ENCODE peak calls at places on chromosomes 12 and 14, in ten cellular contexts. One of them, this sample, is unnamed.

GRCh38 chr12:15788266-15789214 is 648 bp downstream of the EPS8 start:
- DNase-seq in mammary epithelial cell: peak
- DNase-seq in neural progenitor cell: peak
- DNase-seq in hepatocyte: peak
- DNase-seq in GM23248: peak
- DNase-seq in fibroblast of lung: peak
- DNase-seq in astrocyte: peak
- DNase-seq in PC-9: peak
- DNase-seq in MM.1S: peak
- DNase-seq in GM12878: peak
- DNase-seq in this sample: peak

GRCh38 chr12:16120027-16120426 is 157.5 kb downstream of the SLC15A5 start:
- DNase-seq in neural progenitor cell: no peak
- DNase-seq in MM.1S: no peak
- DNase-seq in hepatocyte: peak
- DNase-seq in GM12878: no peak
- DNase-seq in astrocyte: no peak
- DNase-seq in PC-9: no peak
- DNase-seq in mammary epithelial cell: peak
- DNase-seq in GM23248: no peak
- DNase-seq in fibroblast of lung: no peak
- DNase-seq in this sample: no peak

GRCh38 chr14:26597136-26598080 is at the start of gene NOVA1:
- DNase-seq in astrocyte: peak
- DNase-seq in neural progenitor cell: peak
- DNase-seq in GM12878: no peak
- DNase-seq in fibroblast of lung: no peak
- DNase-seq in GM23248: peak
- DNase-seq in PC-9: no peak
- DNase-seq in mammary epithelial cell: no peak
- DNase-seq in MM.1S: no peak
- DNase-seq in hepatocyte: peak
- DNase-seq in this sample: no peak

GRCh38 chr12:42794811-42795210 is 205.3 kb upstream of the PRICKLE1 start:
- DNase-seq in astrocyte: peak
- DNase-seq in neural progenitor cell: no peak
- DNase-seq in mammary epithelial cell: peak
- DNase-seq in GM12878: no peak
- DNase-seq in PC-9: no peak
- DNase-seq in MM.1S: no peak
- DNase-seq in hepatocyte: no peak
- DNase-seq in fibroblast of lung: peak
- DNase-seq in GM23248: peak
- DNase-seq in this sample: no peak

GRCh38 chr12:103930787-103931536 is 752 bp downstream of the HSP90B1 start:
- DNase-seq in PC-9: no peak
- DNase-seq in fibroblast of lung: peak
- DNase-seq in mammary epithelial cell: peak
- DNase-seq in astrocyte: no peak
- DNase-seq in MM.1S: peak
- DNase-seq in neural progenitor cell: peak
- DNase-seq in GM12878: no peak
- DNase-seq in hepatocyte: peak
- DNase-seq in GM23248: peak
- DNase-seq in this sample: no peak

GRCh38 chr14:93914278-93914677 is 12.9 kb upstream of the FAM181A start:
- DNase-seq in mammary epithelial cell: no peak
- DNase-seq in astrocyte: no peak
- DNase-seq in fibroblast of lung: no peak
- DNase-seq in GM23248: no peak
- DNase-seq in GM12878: no peak
- DNase-seq in neural progenitor cell: no peak
- DNase-seq in PC-9: no peak
- DNase-seq in hepatocyte: no peak
- DNase-seq in MM.1S: no peak
- DNase-seq in this sample: no peak

GRCh38 chr14:56322531-56322930 is 204.3 kb downstream of the PELI2 start:
- DNase-seq in fibroblast of lung: no peak
- DNase-seq in hepatocyte: no peak
- DNase-seq in GM23248: no peak
- DNase-seq in PC-9: no peak
- DNase-seq in neural progenitor cell: no peak
- DNase-seq in astrocyte: no peak
- DNase-seq in mammary epithelial cell: no peak
- DNase-seq in MM.1S: no peak
- DNase-seq in GM12878: no peak
- DNase-seq in this sample: no peak

GRCh38 chr12:9730591-9730990 is 2.3 kb downstream of the CLECL1 start:
- DNase-seq in neural progenitor cell: no peak
- DNase-seq in mammary epithelial cell: no peak
- DNase-seq in PC-9: no peak
- DNase-seq in GM23248: no peak
- DNase-seq in MM.1S: no peak
- DNase-seq in astrocyte: no peak
- DNase-seq in fibroblast of lung: no peak
- DNase-seq in hepatocyte: no peak
- DNase-seq in GM12878: no peak
- DNase-seq in this sample: no peak

GRCh38 chr12:24011927-24012326 is 62.5 kb upstream of the SOX5 start:
- DNase-seq in hepatocyte: no peak
- DNase-seq in neural progenitor cell: no peak
- DNase-seq in fibroblast of lung: no peak
- DNase-seq in MM.1S: no peak
- DNase-seq in astrocyte: no peak
- DNase-seq in PC-9: no peak
- DNase-seq in mammary epithelial cell: no peak
- DNase-seq in GM23248: no peak
- DNase-seq in GM12878: no peak
- DNase-seq in this sample: no peak

GRCh38 chr12:13307143-13307831 is 110.8 kb downstream of the EMP1 start:
- DNase-seq in MM.1S: no peak
- DNase-seq in neural progenitor cell: no peak
- DNase-seq in mammary epithelial cell: no peak
- DNase-seq in PC-9: no peak
- DNase-seq in fibroblast of lung: no peak
- DNase-seq in hepatocyte: no peak
- DNase-seq in GM12878: no peak
- DNase-seq in astrocyte: no peak
- DNase-seq in GM23248: no peak
- DNase-seq in this sample: no peak

GRCh38 chr14:34628681-34629135 is 1.2 kb downstream of the SNX6 start:
- DNase-seq in GM12878: no peak
- DNase-seq in GM23248: peak
- DNase-seq in MM.1S: no peak
- DNase-seq in PC-9: no peak
- DNase-seq in mammary epithelial cell: no peak
- DNase-seq in neural progenitor cell: peak
- DNase-seq in hepatocyte: peak
- DNase-seq in astrocyte: no peak
- DNase-seq in fibroblast of lung: peak
- DNase-seq in this sample: peak

DNA sequence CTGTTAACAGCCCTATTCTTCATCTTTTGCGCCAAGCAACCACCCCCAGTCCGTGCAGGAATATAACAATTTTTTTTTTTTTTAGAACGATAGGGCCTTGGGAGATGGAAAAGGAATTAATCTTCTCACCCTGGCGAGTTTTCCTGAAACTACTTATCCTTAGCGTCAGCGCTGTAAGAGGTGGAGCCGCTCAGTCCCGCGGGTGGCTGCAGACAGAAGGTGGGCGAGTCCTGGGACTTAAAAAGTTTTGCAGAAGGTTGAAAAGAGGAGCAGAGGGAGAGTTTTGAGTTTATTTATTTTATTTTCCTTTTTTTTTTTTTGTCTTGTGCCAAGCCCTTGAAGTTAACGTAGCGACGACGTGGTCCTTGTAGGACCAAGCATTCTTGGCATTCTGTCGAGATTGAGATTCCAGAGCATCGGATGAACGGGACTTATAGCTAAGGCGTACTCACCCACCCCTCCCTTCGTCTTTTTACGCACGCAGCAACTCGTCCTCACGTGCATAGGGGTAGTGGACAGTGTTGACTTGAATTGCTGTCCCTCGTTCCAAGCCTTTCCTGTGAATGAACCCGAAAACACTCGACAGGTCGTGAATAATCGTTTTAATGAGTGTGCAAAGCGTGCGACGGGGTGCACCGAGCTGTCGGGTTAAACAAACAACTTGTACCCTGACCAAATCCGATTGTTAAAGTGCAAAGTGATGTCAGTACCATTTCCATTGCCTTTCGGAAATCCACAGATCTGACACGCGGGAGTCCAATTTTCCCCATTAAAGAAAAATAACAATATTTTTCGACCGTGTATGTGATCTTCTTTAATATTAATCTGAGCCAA is 11.4 kb downstream of the FOXG1 start:
- DNase-seq in GM23248: no peak
- DNase-seq in GM12878: no peak
- DNase-seq in hepatocyte: no peak
- DNase-seq in MM.1S: no peak
- DNase-seq in astrocyte: no peak
- DNase-seq in PC-9: no peak
- DNase-seq in neural progenitor cell: peak
- DNase-seq in mammary epithelial cell: no peak
- DNase-seq in fibroblast of lung: no peak
- DNase-seq in this sample: no peak
- TF ChIP-seq EZH2 in GM23248: peak
- TF ChIP-seq EZH2 in GM12878: no peak
- TF ChIP-seq EZH2 in hepatocyte: no peak
- TF ChIP-seq EZH2 in MM.1S: no peak
- TF ChIP-seq EZH2 in astrocyte: peak
- TF ChIP-seq EZH2 in PC-9: no peak
- TF ChIP-seq EZH2 in neural progenitor cell: peak
- TF ChIP-seq EZH2 in mammary epithelial cell: peak
- TF ChIP-seq EZH2 in fibroblast of lung: peak
- TF ChIP-seq EZH2 in this sample: no peak

DNA sequence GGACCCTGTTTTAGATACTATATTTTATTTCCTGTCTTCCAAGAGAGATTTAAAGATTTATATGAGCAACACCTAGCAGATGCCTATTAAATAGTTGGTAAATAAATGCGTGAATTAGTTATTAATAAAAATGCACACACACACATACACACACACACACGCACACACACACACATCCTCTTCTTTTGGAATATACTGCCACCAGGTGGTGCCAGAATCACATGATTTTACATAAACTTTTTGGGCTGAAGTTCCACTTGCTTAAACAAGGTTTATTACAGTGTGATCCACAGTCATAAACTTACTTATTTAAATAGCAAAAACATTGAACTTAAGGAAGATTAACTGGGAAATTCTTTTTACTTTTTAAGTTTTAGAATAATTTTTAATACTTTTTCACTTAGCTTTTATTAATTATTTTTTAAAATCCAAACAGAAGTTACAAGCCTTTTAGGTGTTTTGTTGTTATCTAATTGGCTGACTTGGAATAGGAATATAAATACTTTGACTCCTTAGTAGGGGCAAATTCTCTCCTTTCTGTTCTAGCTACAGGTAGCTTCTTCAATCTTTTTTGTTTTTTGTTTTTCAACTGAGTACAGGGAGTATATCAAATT is 17.5 kb downstream of the RAD51B start:
- DNase-seq in hepatocyte: peak
- DNase-seq in neural progenitor cell: peak
- DNase-seq in PC-9: peak
- DNase-seq in fibroblast of lung: peak
- DNase-seq in GM12878: peak
- DNase-seq in astrocyte: peak
- DNase-seq in GM23248: peak
- DNase-seq in mammary epithelial cell: peak
- DNase-seq in MM.1S: peak
- DNase-seq in this sample: peak
- TF ChIP-seq EZH2 in hepatocyte: no peak
- TF ChIP-seq EZH2 in neural progenitor cell: no peak
- TF ChIP-seq EZH2 in PC-9: no peak
- TF ChIP-seq EZH2 in fibroblast of lung: no peak
- TF ChIP-seq EZH2 in GM12878: no peak
- TF ChIP-seq EZH2 in astrocyte: no peak
- TF ChIP-seq EZH2 in GM23248: no peak
- TF ChIP-seq EZH2 in mammary epithelial cell: no peak
- TF ChIP-seq EZH2 in MM.1S: no peak
- TF ChIP-seq EZH2 in this sample: no peak

GRCh38 chr14:32201196-32201815 is 539 bp upstream of the RNU6-7 start:
- DNase-seq in PC-9: no peak
- DNase-seq in astrocyte: peak
- DNase-seq in neural progenitor cell: peak
- DNase-seq in hepatocyte: peak
- DNase-seq in fibroblast of lung: peak
- DNase-seq in GM12878: no peak
- DNase-seq in MM.1S: peak
- DNase-seq in GM23248: peak
- DNase-seq in mammary epithelial cell: peak
- DNase-seq in this sample: peak
- TF ChIP-seq EZH2 in PC-9: no peak
- TF ChIP-seq EZH2 in astrocyte: no peak
- TF ChIP-seq EZH2 in neural progenitor cell: peak
- TF ChIP-seq EZH2 in hepatocyte: no peak
- TF ChIP-seq EZH2 in fibroblast of lung: no peak
- TF ChIP-seq EZH2 in GM12878: no peak
- TF ChIP-seq EZH2 in MM.1S: no peak
- TF ChIP-seq EZH2 in GM23248: no peak
- TF ChIP-seq EZH2 in mammary epithelial cell: no peak
- TF ChIP-seq EZH2 in this sample: no peak

GRCh38 chr12:93592641-93593396 is 20.3 kb downstream of the SOCS2 start:
- DNase-seq in mammary epithelial cell: no peak
- DNase-seq in MM.1S: no peak
- DNase-seq in GM12878: no peak
- DNase-seq in astrocyte: no peak
- DNase-seq in PC-9: no peak
- DNase-seq in neural progenitor cell: no peak
- DNase-seq in GM23248: peak
- DNase-seq in fibroblast of lung: no peak
- DNase-seq in hepatocyte: no peak
- DNase-seq in this sample: no peak

GRCh38 chr12:93593833-93594232 is 21.4 kb downstream of the SOCS2 start:
- DNase-seq in GM23248: no peak
- DNase-seq in mammary epithelial cell: no peak
- DNase-seq in astrocyte: no peak
- DNase-seq in neural progenitor cell: no peak
- DNase-seq in PC-9: no peak
- DNase-seq in MM.1S: peak
- DNase-seq in hepatocyte: no peak
- DNase-seq in fibroblast of lung: no peak
- DNase-seq in GM12878: no peak
- DNase-seq in this sample: no peak

GRCh38 chr12:93594766-93595165 is 22.3 kb downstream of the SOCS2 start:
- DNase-seq in GM12878: no peak
- DNase-seq in GM23248: no peak
- DNase-seq in MM.1S: no peak
- DNase-seq in mammary epithelial cell: no peak
- DNase-seq in astrocyte: no peak
- DNase-seq in hepatocyte: no peak
- DNase-seq in fibroblast of lung: no peak
- DNase-seq in neural progenitor cell: no peak
- DNase-seq in PC-9: no peak
- DNase-seq in this sample: no peak

GRCh38 chr12:93587601-93588000 is 15.1 kb downstream of the SOCS2 start:
- DNase-seq in GM23248: no peak
- DNase-seq in MM.1S: no peak
- DNase-seq in GM12878: no peak
- DNase-seq in mammary epithelial cell: no peak
- DNase-seq in neural progenitor cell: no peak
- DNase-seq in PC-9: no peak
- DNase-seq in fibroblast of lung: no peak
- DNase-seq in astrocyte: no peak
- DNase-seq in hepatocyte: no peak
- DNase-seq in this sample: no peak

GRCh38 chr12:93591137-93591868 is 18.8 kb downstream of the SOCS2 start:
- DNase-seq in hepatocyte: peak
- DNase-seq in PC-9: peak
- DNase-seq in GM23248: peak
- DNase-seq in mammary epithelial cell: peak
- DNase-seq in astrocyte: peak
- DNase-seq in GM12878: no peak
- DNase-seq in fibroblast of lung: peak
- DNase-seq in neural progenitor cell: peak
- DNase-seq in MM.1S: peak
- DNase-seq in this sample: peak
- TF ChIP-seq EZH2 in hepatocyte: no peak
- TF ChIP-seq EZH2 in PC-9: no peak
- TF ChIP-seq EZH2 in GM23248: no peak
- TF ChIP-seq EZH2 in mammary epithelial cell: no peak
- TF ChIP-seq EZH2 in astrocyte: no peak
- TF ChIP-seq EZH2 in GM12878: no peak
- TF ChIP-seq EZH2 in fibroblast of lung: no peak
- TF ChIP-seq EZH2 in neural progenitor cell: peak
- TF ChIP-seq EZH2 in MM.1S: no peak
- TF ChIP-seq EZH2 in this sample: no peak

This sample was measured in A673.